ENCODE peak calls at places on chromosome 5, in ten cellular contexts. One of them, this sample, is unnamed.

GRCh38 chr5:14665949-14666741 is 1.6 kb downstream of the OTULIN start:
- DNase-seq in Jurkat, Clone E6-1: peak; percentile 57
- DNase-seq in NCI-H1092 treated with DMSO at 0.1 percent for 48 hours: no peak
- DNase-seq in transverse colon: peak; percentile 38
- DNase-seq in T-cell: peak; percentile 48
- DNase-seq in fibroblast of mammary gland: peak; percentile 52
- DNase-seq in kidney tubule cell: peak; percentile 55
- DNase-seq in mammary epithelial cell: peak; percentile 63
- DNase-seq in HFFc6: peak; percentile 32
- DNase-seq in endothelial cell: peak; percentile 31
- DNase-seq in this sample: peak; percentile 38

GRCh38 chr5:126366199-126366560 is 57.0 kb upstream of the GRAMD2B start:
- DNase-seq in Jurkat, Clone E6-1: no peak
- DNase-seq in NCI-H1092 treated with DMSO at 0.1 percent for 48 hours: no peak
- DNase-seq in transverse colon: no peak
- DNase-seq in T-cell: no peak
- DNase-seq in fibroblast of mammary gland: no peak
- DNase-seq in kidney tubule cell: no peak
- DNase-seq in mammary epithelial cell: peak; percentile 74
- DNase-seq in HFFc6: no peak
- DNase-seq in endothelial cell: no peak
- DNase-seq in this sample: no peak

GRCh38 chr5:2193142-2193922 is 310.6 kb upstream of the IRX4 start:
- DNase-seq in Jurkat, Clone E6-1: no peak
- DNase-seq in NCI-H1092 treated with DMSO at 0.1 percent for 48 hours: no peak
- DNase-seq in transverse colon: no peak
- DNase-seq in T-cell: no peak
- DNase-seq in fibroblast of mammary gland: no peak
- DNase-seq in kidney tubule cell: no peak
- DNase-seq in mammary epithelial cell: no peak
- DNase-seq in HFFc6: no peak
- DNase-seq in endothelial cell: no peak
- DNase-seq in this sample: no peak

GRCh38 chr5:15069407-15069905 is 197.9 kb upstream of the ANKH start:
- DNase-seq in Jurkat, Clone E6-1: no peak
- DNase-seq in NCI-H1092 treated with DMSO at 0.1 percent for 48 hours: no peak
- DNase-seq in transverse colon: no peak
- DNase-seq in T-cell: no peak
- DNase-seq in fibroblast of mammary gland: no peak
- DNase-seq in kidney tubule cell: no peak
- DNase-seq in mammary epithelial cell: peak; percentile 11
- DNase-seq in HFFc6: no peak
- DNase-seq in endothelial cell: no peak
- DNase-seq in this sample: no peak

GRCh38 chr5:27830551-27830950 is 792.2 kb upstream of the CDH9 start:
- DNase-seq in Jurkat, Clone E6-1: no peak
- DNase-seq in NCI-H1092 treated with DMSO at 0.1 percent for 48 hours: no peak
- DNase-seq in transverse colon: no peak
- DNase-seq in T-cell: no peak
- DNase-seq in fibroblast of mammary gland: peak; percentile 20
- DNase-seq in kidney tubule cell: peak; percentile 75
- DNase-seq in mammary epithelial cell: no peak
- DNase-seq in HFFc6: peak; percentile 11
- DNase-seq in endothelial cell: no peak
- DNase-seq in this sample: no peak

GRCh38 chr5:43674536-43674935 is 71.6 kb downstream of the NNT start:
- DNase-seq in Jurkat, Clone E6-1: no peak
- DNase-seq in NCI-H1092 treated with DMSO at 0.1 percent for 48 hours: no peak
- DNase-seq in transverse colon: no peak
- DNase-seq in T-cell: no peak
- DNase-seq in fibroblast of mammary gland: no peak
- DNase-seq in kidney tubule cell: no peak
- DNase-seq in mammary epithelial cell: no peak
- DNase-seq in HFFc6: peak; percentile 43
- DNase-seq in endothelial cell: no peak
- DNase-seq in this sample: no peak

GRCh38 chr5:86917117-86917579 is 299.4 kb downstream of the COX7C start:
- DNase-seq in Jurkat, Clone E6-1: peak; percentile 17
- DNase-seq in NCI-H1092 treated with DMSO at 0.1 percent for 48 hours: no peak
- DNase-seq in transverse colon: no peak
- DNase-seq in T-cell: no peak
- DNase-seq in fibroblast of mammary gland: peak; percentile 41
- DNase-seq in kidney tubule cell: peak; percentile 19
- DNase-seq in mammary epithelial cell: peak; percentile 6
- DNase-seq in HFFc6: peak; percentile 61
- DNase-seq in endothelial cell: peak; percentile 33
- DNase-seq in this sample: no peak

GRCh38 chr5:1004598-1005361 is 3.8 kb upstream of the NKD2 start:
- DNase-seq in Jurkat, Clone E6-1: peak; percentile 60
- DNase-seq in NCI-H1092 treated with DMSO at 0.1 percent for 48 hours: no peak
- DNase-seq in transverse colon: peak; percentile 65
- DNase-seq in T-cell: peak; percentile 38
- DNase-seq in fibroblast of mammary gland: peak; percentile 54
- DNase-seq in kidney tubule cell: peak; percentile 23
- DNase-seq in mammary epithelial cell: no peak
- DNase-seq in HFFc6: no peak
- DNase-seq in endothelial cell: peak; percentile 66
- DNase-seq in this sample: no peak

GRCh38 chr5:6395102-6395445 is 16.7 kb upstream of the MED10 start:
- DNase-seq in Jurkat, Clone E6-1: no peak
- DNase-seq in NCI-H1092 treated with DMSO at 0.1 percent for 48 hours: no peak
- DNase-seq in transverse colon: no peak
- DNase-seq in T-cell: no peak
- DNase-seq in fibroblast of mammary gland: no peak
- DNase-seq in kidney tubule cell: no peak
- DNase-seq in mammary epithelial cell: no peak
- DNase-seq in HFFc6: no peak
- DNase-seq in endothelial cell: no peak
- DNase-seq in this sample: no peak

GRCh38 chr5:125209650-125210049 is 463.2 kb upstream of the ZNF608 start:
- DNase-seq in Jurkat, Clone E6-1: no peak
- DNase-seq in NCI-H1092 treated with DMSO at 0.1 percent for 48 hours: no peak
- DNase-seq in transverse colon: no peak
- DNase-seq in T-cell: no peak
- DNase-seq in fibroblast of mammary gland: peak; percentile 70
- DNase-seq in kidney tubule cell: no peak
- DNase-seq in mammary epithelial cell: no peak
- DNase-seq in HFFc6: no peak
- DNase-seq in endothelial cell: no peak
- DNase-seq in this sample: no peak

GRCh38 chr5:68222310-68222709 is 6.8 kb downstream of the PIK3R1 start:
- DNase-seq in Jurkat, Clone E6-1: no peak
- DNase-seq in NCI-H1092 treated with DMSO at 0.1 percent for 48 hours: no peak
- DNase-seq in transverse colon: no peak
- DNase-seq in T-cell: no peak
- DNase-seq in fibroblast of mammary gland: no peak
- DNase-seq in kidney tubule cell: no peak
- DNase-seq in mammary epithelial cell: no peak
- DNase-seq in HFFc6: no peak
- DNase-seq in endothelial cell: no peak
- DNase-seq in this sample: no peak

GRCh38 chr5:1097381-1097893 is 14.4 kb downstream of the SLC12A7 start:
- DNase-seq in Jurkat, Clone E6-1: no peak
- DNase-seq in NCI-H1092 treated with DMSO at 0.1 percent for 48 hours: no peak
- DNase-seq in transverse colon: no peak
- DNase-seq in T-cell: no peak
- DNase-seq in fibroblast of mammary gland: no peak
- DNase-seq in kidney tubule cell: no peak
- DNase-seq in mammary epithelial cell: no peak
- DNase-seq in HFFc6: no peak
- DNase-seq in endothelial cell: no peak
- DNase-seq in this sample: no peak

GRCh38 chr5:72280655-72281069 is 39.4 kb downstream of the MRPS27 start:
- DNase-seq in Jurkat, Clone E6-1: peak; percentile 22
- DNase-seq in NCI-H1092 treated with DMSO at 0.1 percent for 48 hours: no peak
- DNase-seq in transverse colon: no peak
- DNase-seq in T-cell: no peak
- DNase-seq in fibroblast of mammary gland: peak; percentile 70
- DNase-seq in kidney tubule cell: peak; percentile 26
- DNase-seq in mammary epithelial cell: peak; percentile 15
- DNase-seq in HFFc6: peak; percentile 45
- DNase-seq in endothelial cell: peak; percentile 17
- DNase-seq in this sample: no peak

GRCh38 chr5:37945446-37945845 is 105.6 kb upstream of the GDNF start:
- DNase-seq in Jurkat, Clone E6-1: no peak
- DNase-seq in NCI-H1092 treated with DMSO at 0.1 percent for 48 hours: no peak
- DNase-seq in transverse colon: no peak
- DNase-seq in T-cell: no peak
- DNase-seq in fibroblast of mammary gland: no peak
- DNase-seq in kidney tubule cell: no peak
- DNase-seq in mammary epithelial cell: no peak
- DNase-seq in HFFc6: no peak
- DNase-seq in endothelial cell: no peak
- DNase-seq in this sample: no peak

GRCh38 chr5:74231697-74232096 is 408.8 kb downstream of the ENC1 start:
- DNase-seq in Jurkat, Clone E6-1: no peak
- DNase-seq in NCI-H1092 treated with DMSO at 0.1 percent for 48 hours: no peak
- DNase-seq in transverse colon: no peak
- DNase-seq in T-cell: no peak
- DNase-seq in fibroblast of mammary gland: no peak
- DNase-seq in kidney tubule cell: peak; percentile 74
- DNase-seq in mammary epithelial cell: peak; percentile 72
- DNase-seq in HFFc6: no peak
- DNase-seq in endothelial cell: no peak
- DNase-seq in this sample: no peak

GRCh38 chr5:65837139-65837538 is 89.2 kb upstream of the ERBIN start:
- DNase-seq in Jurkat, Clone E6-1: no peak
- DNase-seq in NCI-H1092 treated with DMSO at 0.1 percent for 48 hours: no peak
- DNase-seq in transverse colon: no peak
- DNase-seq in T-cell: no peak
- DNase-seq in fibroblast of mammary gland: peak; percentile 80
- DNase-seq in kidney tubule cell: peak; percentile 79
- DNase-seq in mammary epithelial cell: peak; percentile 68
- DNase-seq in HFFc6: peak; percentile 85
- DNase-seq in endothelial cell: no peak
- DNase-seq in this sample: no peak

GRCh38 chr5:16574789-16575785 is 41.7 kb downstream of the RETREG1 start:
- DNase-seq in Jurkat, Clone E6-1: no peak
- DNase-seq in NCI-H1092 treated with DMSO at 0.1 percent for 48 hours: no peak
- DNase-seq in transverse colon: no peak
- DNase-seq in T-cell: no peak
- DNase-seq in fibroblast of mammary gland: peak; percentile 91
- DNase-seq in kidney tubule cell: peak; percentile 73
- DNase-seq in mammary epithelial cell: peak; percentile 89
- DNase-seq in HFFc6: peak; percentile 83
- DNase-seq in endothelial cell: no peak
- DNase-seq in this sample: no peak

GRCh38 chr5:1719860-1720259 is 79.8 kb downstream of the MRPL36 start:
- DNase-seq in Jurkat, Clone E6-1: no peak
- DNase-seq in NCI-H1092 treated with DMSO at 0.1 percent for 48 hours: no peak
- DNase-seq in transverse colon: no peak
- DNase-seq in T-cell: no peak
- DNase-seq in fibroblast of mammary gland: no peak
- DNase-seq in kidney tubule cell: no peak
- DNase-seq in mammary epithelial cell: no peak
- DNase-seq in HFFc6: no peak
- DNase-seq in endothelial cell: no peak
- DNase-seq in this sample: no peak

GRCh38 chr5:102855684-102856373 is 100.7 kb downstream of the PAM start:
- DNase-seq in Jurkat, Clone E6-1: peak; percentile 12
- DNase-seq in NCI-H1092 treated with DMSO at 0.1 percent for 48 hours: no peak
- DNase-seq in transverse colon: no peak
- DNase-seq in T-cell: no peak
- DNase-seq in fibroblast of mammary gland: peak; percentile 53
- DNase-seq in kidney tubule cell: no peak
- DNase-seq in mammary epithelial cell: no peak
- DNase-seq in HFFc6: no peak
- DNase-seq in endothelial cell: no peak
- DNase-seq in this sample: no peak

GRCh38 chr5:5887818-5888217 is 465.3 kb downstream of the ICE1 start:
- DNase-seq in Jurkat, Clone E6-1: no peak
- DNase-seq in NCI-H1092 treated with DMSO at 0.1 percent for 48 hours: no peak
- DNase-seq in transverse colon: no peak
- DNase-seq in T-cell: no peak
- DNase-seq in fibroblast of mammary gland: no peak
- DNase-seq in kidney tubule cell: no peak
- DNase-seq in mammary epithelial cell: no peak
- DNase-seq in HFFc6: no peak
- DNase-seq in endothelial cell: no peak
- DNase-seq in this sample: no peak

GRCh38 chr5:153782589-153783238 is 256.0 kb downstream of the FAM114A2 start:
- DNase-seq in Jurkat, Clone E6-1: no peak
- DNase-seq in NCI-H1092 treated with DMSO at 0.1 percent for 48 hours: no peak
- DNase-seq in transverse colon: no peak
- DNase-seq in T-cell: no peak
- DNase-seq in fibroblast of mammary gland: no peak
- DNase-seq in kidney tubule cell: no peak
- DNase-seq in mammary epithelial cell: no peak
- DNase-seq in HFFc6: peak; percentile 0
- DNase-seq in endothelial cell: peak; percentile 60
- DNase-seq in this sample: no peak